ENCODE peak calls at places on chromosome 11, in six cellular contexts. Y is HepG2, D is K562, U is A549, Z is GM12878, X is endothelial cell of umbilical vein. H is an unnamed sample.
A peak's percentile ranks its signal among the peaks of the same experiment; 100 is the strongest.

GRCh38 chr11:3626250-3626960 is 15.4 kb downstream of the ART5 start:
- DNase-seq in D (no peak), X (no peak), Z (no peak), Y (no peak), U (no peak), H (no peak)

GRCh38 chr11:5625281-5625680 is 480 bp downstream of the TRIM34 start:
- DNase-seq in U (no peak), X (no peak), Y (no peak), D (no peak), Z (no peak), H (no peak)

GRCh38 chr11:33179431-33179830 is 18.2 kb upstream of the CSTF3 start:
- DNase-seq in Y (no peak), X (peak; percentile 81), D (no peak), Z (no peak), U (no peak), H (peak; percentile 23)

GRCh38 chr11:110182886-110183285 is 89.7 kb downstream of the ZC3H12C start:
- DNase-seq in Y (no peak), U (no peak), D (no peak), X (no peak), Z (no peak), H (peak; percentile 53)

GRCh38 chr11:5486421-5486820 is 2.1 kb upstream of the OR52D1 start:
- DNase-seq in Y (no peak), U (no peak), D (no peak), X (no peak), Z (no peak), H (no peak)

GRCh38 chr11:109695696-109696095 is 273.7 kb downstream of the C11orf87 start:
- DNase-seq in X (no peak), D (no peak), Y (no peak), Z (no peak), U (no peak), H (no peak)

GRCh38 chr11:101269990-101270660 is 140.5 kb upstream of the PGR start:
- DNase-seq in D (no peak), U (no peak), Y (no peak), X (no peak), Z (no peak), H (no peak)

GRCh38 chr11:105142167-105142566 is 2.6 kb upstream of the CARD18 start:
- DNase-seq in Z (no peak), D (no peak), X (peak; percentile 90), U (no peak), Y (no peak), H (no peak)

GRCh38 chr11:67463680-67464410 is 5.2 kb downstream of the TMEM134 start:
- DNase-seq in Z (no peak), U (peak; percentile 91), D (peak; percentile 73), X (no peak), Y (peak; percentile 52), H (peak; percentile 90)

GRCh38 chr11:77752518-77752917 is 68.0 kb downstream of the RSF1 start:
- DNase-seq in X (no peak), U (no peak), Z (no peak), D (no peak), Y (no peak), H (no peak)

GRCh38 chr11:70471254-70471653 is 72.9 kb downstream of the CTTN start:
- DNase-seq in Y (no peak), D (peak; percentile 89), X (peak; percentile 35), Z (no peak), U (peak; percentile 78), H (peak; percentile 70)

GRCh38 chr11:79287952-79288351 is 152.9 kb downstream of the TENM4 start:
- DNase-seq in Y (no peak), U (no peak), Z (no peak), X (no peak), D (no peak), H (no peak)

GRCh38 chr11:47979378-47980092 is 824 bp upstream of the PTPRJ start:
- DNase-seq in Z (no peak), U (peak; percentile 61), X (peak; percentile 12), Y (no peak), D (no peak), H (peak; percentile 36)

GRCh38 chr11:131579932-131580387 is 209.5 kb downstream of the NTM start:
- DNase-seq in U (peak; percentile 4), D (peak; percentile 42), X (no peak), Y (peak; percentile 7), Z (no peak), H (peak; percentile 16)

GRCh38 chr11:84173078-84173477 is 886.9 kb upstream of the CCDC90B start:
- DNase-seq in Z (no peak), D (no peak), U (no peak), Y (no peak), X (no peak), H (no peak)

GRCh38 chr11:11491589-11491988 is 130.2 kb downstream of the GALNT18 start:
- DNase-seq in U (no peak), Y (no peak), D (no peak), X (no peak), Z (no peak), H (no peak)

GRCh38 chr11:12248330-12248729 is 129.0 kb upstream of the PARVA start:
- DNase-seq in U (no peak), Y (peak; percentile 69), X (peak; percentile 67), D (no peak), Z (no peak), H (no peak)

GRCh38 chr11:2803186-2804057 is 82.2 kb downstream of the CDKN1C start:
- DNase-seq in Z (no peak), U (no peak), Y (no peak), X (no peak), D (no peak), H (no peak)

GRCh38 chr11:44658451-44658850 is 68.3 kb upstream of the TSPAN18 start:
- DNase-seq in Y (no peak), D (no peak), U (peak; percentile 18), Z (no peak), X (peak; percentile 55), H (peak; percentile 29)

GRCh38 chr11:6238902-6239301 is at the start of gene CNGA4:
- DNase-seq in Z (no peak), Y (no peak), X (no peak), D (no peak), U (no peak), H (no peak)

GRCh38 chr11:119193626-119194025 is 8.4 kb downstream of the NHERF4 start:
- DNase-seq in X (no peak), U (no peak), Y (no peak), Z (no peak), D (no peak), H (no peak)

GRCh38 chr11:60914620-60915249 is 777 bp downstream of the TMEM109 start:
- DNase-seq in X (peak; percentile 66), Y (no peak), D (peak; percentile 61), U (peak; percentile 48), Z (no peak), H (peak; percentile 70)

GRCh38 chr11:2213890-2214526 is 42.4 kb upstream of the TH start:
- DNase-seq in U (no peak), D (no peak), Z (no peak), X (no peak), Y (no peak), H (no peak)

GRCh38 chr11:57792060-57792541 is 30.5 kb downstream of the CTNND1 start:
- DNase-seq in D (no peak), U (no peak), X (peak; percentile 46), Y (no peak), Z (peak; percentile 93), H (peak; percentile 98)

GRCh38 chr11:36254739-36255138 is 34.5 kb downstream of the COMMD9 start:
- DNase-seq in D (no peak), Y (no peak), X (peak; percentile 16), U (no peak), Z (no peak), H (no peak)

GRCh38 chr11:63945482-63946163 is 6.8 kb downstream of the NAA40 start:
- DNase-seq in U (peak; percentile 82), X (peak; percentile 68), D (peak; percentile 61), Z (no peak), Y (peak; percentile 62), H (peak; percentile 76)

GRCh38 chr11:43419460-43419859 is 60.7 kb downstream of the TTC17 start:
- DNase-seq in Z (no peak), Y (peak; percentile 25), U (peak; percentile 6), D (peak; percentile 18), X (peak; percentile 59), H (peak; percentile 48)

GRCh38 chr11:126414615-126415014 is 59.1 kb downstream of the ST3GAL4 start:
- DNase-seq in U (no peak), D (no peak), Y (no peak), Z (no peak), X (no peak), H (no peak)

GRCh38 chr11:40380871-40381270 is 1078.6 kb downstream of the LRRC4C start:
- DNase-seq in Z (no peak), Y (no peak), X (no peak), D (no peak), U (no peak), H (no peak)

GRCh38 chr11:69220581-69221051 is 64.9 kb downstream of the SMIM38 start:
- DNase-seq in U (no peak), D (no peak), X (no peak), Z (no peak), Y (no peak), H (no peak)

GRCh38 chr11:14783788-14784187 is 108.2 kb downstream of the CYP2R1 start:
- DNase-seq in Y (no peak), D (no peak), U (no peak), Z (no peak), X (no peak), H (no peak)
- TF ChIP-seq MYC in Y (no peak), D (no peak), U (no peak), Z (no peak), X (no peak), H (no peak)

GRCh38 chr11:127471662-127472061 is 471.1 kb upstream of the KIRREL3 start:
- DNase-seq in Y (no peak), U (no peak), Z (no peak), D (no peak), X (no peak), H (peak; percentile 9)
- H3K4me3 ChIP-seq in Y (no peak overlapping the region), U (no peak overlapping the region), Z (no peak overlapping the region), D (no peak overlapping the region), X (no peak overlapping the region), H (no peak overlapping the region)

GRCh38 chr11:76209956-76210885 is 3.9 kb upstream of the WNT11 start:
- DNase-seq in D (no peak), X (peak; percentile 70), U (no peak), Z (no peak), Y (no peak), H (peak; percentile 70)
- TF ChIP-seq POLR2A in D (no peak), X (no peak), U (peak; percentile 48), Z (no peak), Y (peak; percentile 56), H (no peak)

DNA sequence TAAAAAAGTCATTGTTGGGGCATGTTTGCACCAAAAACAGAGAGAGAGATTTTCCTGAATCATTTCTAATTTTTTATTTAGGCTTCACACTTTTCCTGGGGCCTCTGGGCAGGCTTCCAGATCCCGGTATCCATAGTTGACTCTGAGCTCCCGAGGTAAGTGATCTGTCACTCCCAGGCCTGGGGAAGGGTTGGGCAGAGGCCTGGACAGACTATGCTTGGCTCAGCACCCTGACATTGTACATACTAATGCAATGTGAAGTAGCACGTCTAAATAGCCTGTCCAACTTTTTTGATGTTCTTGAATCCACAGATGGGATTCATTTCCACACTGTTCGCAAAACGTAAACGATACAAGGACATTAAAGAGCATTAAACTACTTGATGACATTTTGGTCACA is 514.4 kb downstream of the SOX6 start:
- DNase-seq in U (no peak), Y (no peak), D (no peak), X (no peak), Z (no peak), H (no peak)
- TF ChIP-seq MYC in U (no peak), Y (no peak), D (no peak), X (no peak), Z (no peak), H (no peak)

GRCh38 chr11:72719551-72719950 is 32.7 kb downstream of the ARAP1 start:
- DNase-seq in Y (no peak), Z (no peak), D (no peak), X (no peak), U (no peak), H (no peak)
- H3K4me3 ChIP-seq in Y (no peak overlapping the region), Z (peak overlapping the region; percentile 85), D (no peak overlapping the region), X (no peak overlapping the region), U (no peak overlapping the region), H (peak overlapping the region; percentile 21)